ENCODE peak calls at places on chromosomes 16 and 17, in ten cellular contexts. P is mesenchymal stem cell, O is thoracic aorta, M is neural progenitor cell, D is upper lobe of right lung, G is AG04450, T is aorta, V is mammary epithelial cell, W is PC-9, Y is cardiac muscle cell. H is an unnamed sample. For H3K9me3, the result is how much of the 10 kb centered on the place peaks cover.

GRCh38 chr16:82627811-82628339 is 1.1 kb downstream of the CDH13 start:
- DNase-seq in P (peak), O (no peak), M (peak), D (no peak), G (no peak), T (peak), V (peak), W (no peak), Y (peak), H (peak)

GRCh38 chr16:24610421-24610765 is 71.0 kb downstream of the RBBP6 start:
- DNase-seq in P (peak), O (no peak), M (peak), D (peak), G (no peak), T (peak), V (peak), W (peak), Y (peak), H (no peak)

GRCh38 chr17:69462010-69462409 is 47.5 kb downstream of the MAP2K6 start:
- DNase-seq in P (no peak), O (no peak), M (no peak), D (no peak), G (no peak), T (no peak), V (no peak), W (no peak), Y (no peak), H (no peak)

GRCh38 chr17:48543854-48544355 is 1.0 kb downstream of the HOXB2 start:
- DNase-seq in P (peak), O (no peak), M (no peak), D (no peak), G (no peak), T (peak), V (peak), W (no peak), Y (no peak), H (no peak)

GRCh38 chr17:40121191-40121885 is 433 bp upstream of the MSL1 start:
- DNase-seq in P (peak), O (no peak), M (peak), D (peak), G (no peak), T (peak), V (peak), W (peak), Y (peak), H (peak)

GRCh38 chr16:82957212-82957611 is 330.4 kb downstream of the CDH13 start:
- DNase-seq in P (no peak), O (no peak), M (no peak), D (no peak), G (no peak), T (no peak), V (no peak), W (no peak), Y (no peak), H (no peak)

GRCh38 chr16:29862383-29862883 is 593 bp downstream of the CDIPT start:
- DNase-seq in P (peak), O (no peak), M (peak), D (no peak), G (no peak), T (no peak), V (peak), W (peak), Y (peak), H (peak)

GRCh38 chr16:87178977-87179376 is 138.2 kb downstream of the C16orf95 start:
- DNase-seq in P (peak), O (peak), M (no peak), D (no peak), G (no peak), T (peak), V (no peak), W (no peak), Y (peak), H (peak)

GRCh38 chr17:18015603-18016002 is 23.4 kb downstream of the ATPAF2 start:
- DNase-seq in P (no peak), O (no peak), M (no peak), D (no peak), G (no peak), T (no peak), V (no peak), W (no peak), Y (no peak), H (no peak)

GRCh38 chr16:83653785-83654184 is 154.0 kb upstream of the HSBP1 start:
- DNase-seq in P (peak), O (no peak), M (no peak), D (no peak), G (no peak), T (no peak), V (peak), W (no peak), Y (peak), H (peak)

GRCh38 chr16:11585460-11586374 is 1.0 kb downstream of the LITAF start:
- DNase-seq in P (peak), O (no peak), M (no peak), D (peak), G (no peak), T (peak), V (peak), W (peak), Y (no peak), H (peak)

GRCh38 chr17:80749611-80750010 is 205.0 kb downstream of the RPTOR start:
- DNase-seq in P (no peak), O (no peak), M (no peak), D (no peak), G (no peak), T (no peak), V (no peak), W (no peak), Y (no peak), H (no peak)

GRCh38 chr16:57013268-57013667 is 23.9 kb downstream of the NLRC5 start:
- DNase-seq in P (no peak), O (no peak), M (no peak), D (no peak), G (no peak), T (no peak), V (peak), W (no peak), Y (no peak), H (no peak)

GRCh38 chr17:2259769-2260536 is 43.6 kb downstream of the SMG6 start:
- DNase-seq in P (peak), O (no peak), M (no peak), D (no peak), G (no peak), T (no peak), V (no peak), W (no peak), Y (no peak), H (no peak)
- H3K4me3 ChIP-seq in P (no peak), O (no peak), M (no peak), D (no peak), G (no peak), T (no peak), V (no peak), W (no peak), Y (no peak), H (no peak)

GRCh38 chr16:52851211-52851740 is 201.4 kb downstream of the CHD9NB start:
- DNase-seq in P (no peak), O (no peak), M (no peak), D (no peak), G (no peak), T (no peak), V (no peak), W (no peak), Y (no peak), H (no peak)

DNA sequence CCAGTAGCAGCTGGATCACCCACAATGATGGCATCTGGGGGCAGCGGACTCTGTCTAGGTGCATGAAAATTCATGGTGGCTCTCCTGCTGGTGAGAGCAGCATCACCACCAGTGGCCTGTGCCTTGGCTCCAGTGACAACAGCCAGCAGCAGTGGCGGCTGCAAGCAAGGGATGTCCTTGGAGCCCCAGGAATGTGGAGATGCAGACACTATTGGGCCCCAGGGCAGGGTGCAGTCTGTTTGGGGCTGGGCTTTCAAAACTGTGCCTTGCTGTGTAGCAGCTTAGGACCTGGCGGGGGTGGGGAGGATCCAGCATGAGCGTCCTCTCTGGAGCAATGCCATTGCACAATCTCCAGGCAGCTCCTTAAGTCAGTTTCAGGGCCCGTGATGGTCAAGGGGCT is 199.7 kb downstream of the CHD9NB start:
- DNase-seq in P (no peak), O (no peak), M (no peak), D (no peak), G (no peak), T (no peak), V (no peak), W (no peak), Y (no peak), H (no peak)
- H3K9me3 ChIP-seq in P (under half), O (under half), M (under half), D (under half), G (under half), T (under half), V (under half), W (under half), Y (under half), H (under half)

GRCh38 chr16:78127130-78127529 is 27.7 kb downstream of the WWOX start:
- DNase-seq in P (peak), O (no peak), M (no peak), D (no peak), G (no peak), T (no peak), V (no peak), W (no peak), Y (no peak), H (no peak)
- H3K4me3 ChIP-seq in P (peak), O (peak), M (no peak), D (no peak), G (no peak), T (no peak), V (no peak), W (no peak), Y (no peak), H (no peak)

DNA sequence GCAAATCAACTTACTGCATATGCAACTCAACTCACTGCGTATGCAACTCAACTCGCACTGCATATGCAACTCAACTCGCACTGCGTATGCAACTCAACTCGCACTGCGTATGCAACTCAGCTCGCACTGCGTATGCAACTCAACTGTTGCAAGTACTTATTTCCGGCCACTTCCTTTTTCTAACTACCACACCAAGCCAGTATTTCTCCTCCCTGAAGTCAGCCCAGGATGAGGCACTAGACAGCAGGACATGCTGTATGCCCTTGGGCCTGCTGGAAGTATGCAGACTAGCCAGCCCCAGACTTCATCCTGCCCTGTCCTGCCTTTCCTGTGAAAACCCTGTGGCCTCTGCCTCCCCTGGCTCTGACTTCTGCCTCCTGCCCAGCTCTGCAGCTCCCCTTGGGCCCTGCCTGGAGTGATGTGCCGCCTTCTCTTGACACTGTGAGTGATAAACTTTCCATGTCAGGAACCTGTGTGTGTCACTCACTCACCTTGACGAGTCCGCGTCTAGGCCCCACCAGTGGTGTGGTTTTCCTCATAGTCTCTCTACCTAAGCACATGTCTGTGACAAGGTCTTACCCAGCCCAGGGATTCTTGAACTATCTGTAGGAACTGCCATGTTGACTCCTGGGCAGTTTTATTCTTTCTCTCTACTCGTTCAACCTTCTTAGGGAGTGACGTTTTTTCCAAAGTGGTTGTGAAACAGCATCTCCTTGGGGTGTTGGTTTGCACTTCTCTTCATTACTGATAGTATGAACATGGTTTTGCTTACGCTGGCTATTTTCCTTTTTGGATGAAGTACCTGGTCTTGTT is 16.4 kb downstream of the ZNF778 start:
- DNase-seq in P (no peak), O (no peak), M (no peak), D (no peak), G (no peak), T (peak), V (no peak), W (no peak), Y (no peak), H (no peak)
- H3K9me3 ChIP-seq in P (under half), O (under half), M (under half), D (under half), G (under half), T (under half), V (under half), W (under half), Y (under half), H (under half)

GRCh38 chr16:1075546-1075945 is 3.0 kb downstream of the SSTR5 start:
- DNase-seq in P (no peak), O (no peak), M (no peak), D (no peak), G (no peak), T (no peak), V (no peak), W (no peak), Y (no peak), H (no peak)
- H3K4me3 ChIP-seq in P (no peak), O (no peak), M (no peak), D (no peak), G (no peak), T (no peak), V (no peak), W (no peak), Y (no peak), H (no peak)

GRCh38 chr17:73960469-73960868 is 243.0 kb upstream of the RPL38 start:
- DNase-seq in P (no peak), O (no peak), M (no peak), D (no peak), G (no peak), T (no peak), V (no peak), W (no peak), Y (no peak), H (no peak)
- H3K9me3 ChIP-seq in P (under half), O (under half), M (under half), D (under half), G (under half), T (under half), V (under half), W (under half), Y (under half), H (under half)

DNA sequence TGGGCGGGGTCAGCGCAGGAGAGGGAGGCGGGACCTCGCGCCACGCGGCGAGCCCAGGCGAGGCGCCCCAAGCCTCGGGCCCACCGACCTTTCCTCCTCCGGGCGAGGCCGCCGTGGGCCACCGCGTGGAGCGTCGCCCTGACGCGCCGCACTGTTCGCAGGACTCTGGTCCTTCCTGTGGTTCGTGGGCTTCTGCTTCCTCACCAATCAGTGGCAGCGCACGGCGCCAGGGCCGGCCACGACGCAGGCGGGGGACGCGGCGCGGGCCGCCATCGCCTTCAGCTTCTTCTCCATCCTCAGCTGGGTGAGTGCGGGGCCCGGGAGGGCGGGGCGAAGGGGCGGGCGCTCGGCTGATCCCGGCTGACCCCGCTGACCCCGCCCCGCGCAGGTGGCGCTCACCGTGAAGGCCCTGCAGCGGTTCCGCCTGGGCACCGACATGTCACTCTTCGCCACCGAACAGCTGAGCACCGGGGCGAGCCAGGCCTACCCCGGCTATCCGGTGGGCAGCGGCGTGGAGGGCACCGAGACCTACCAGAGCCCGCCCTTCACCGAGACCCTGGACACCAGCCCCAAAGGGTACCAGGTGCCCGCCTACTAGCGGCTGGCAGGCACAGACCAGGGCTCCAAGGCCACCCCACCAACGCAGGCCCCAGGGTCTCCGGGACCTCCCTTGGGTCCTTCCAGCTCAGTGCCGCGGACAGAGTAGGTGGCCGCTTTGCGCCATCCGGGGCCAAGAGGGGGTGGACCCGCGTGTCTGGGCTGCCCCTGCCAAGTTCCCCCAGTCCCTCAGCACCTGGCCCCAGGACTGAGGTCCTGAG is 2.9 kb downstream of the SYNGR3 start:
- DNase-seq in P (no peak), O (no peak), M (peak), D (no peak), G (no peak), T (no peak), V (no peak), W (no peak), Y (no peak), H (no peak)
- H3K4me3 ChIP-seq in P (peak), O (peak), M (no peak), D (no peak), G (peak), T (no peak), V (no peak), W (no peak), Y (no peak), H (no peak)

DNA sequence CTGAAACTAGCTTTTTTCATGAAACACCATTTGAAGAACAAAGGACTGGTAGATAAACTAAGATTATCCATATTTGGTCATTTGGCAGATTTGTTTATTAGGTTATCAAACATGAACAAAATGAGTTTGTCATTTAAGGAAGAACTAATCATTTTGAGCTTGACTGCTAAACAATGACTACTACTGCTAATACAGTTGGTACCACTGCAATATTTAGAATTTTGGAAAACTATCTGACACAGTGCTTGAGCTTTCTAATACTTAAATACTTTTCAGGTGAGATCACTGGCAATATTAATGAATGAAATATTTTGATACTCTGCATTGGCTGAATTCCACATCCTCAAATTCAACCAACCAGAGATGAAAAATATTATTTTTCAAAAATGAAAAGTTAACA is 47.2 kb downstream of the MED13 start:
- DNase-seq in P (no peak), O (no peak), M (no peak), D (no peak), G (no peak), T (no peak), V (peak), W (no peak), Y (no peak), H (no peak)
- H3K9me3 ChIP-seq in P (under half), O (under half), M (under half), D (under half), G (under half), T (under half), V (under half), W (under half), Y (under half), H (under half)

H was measured in MG63.